ENCODE peak calls at places on chromosomes 11 and 22, in five cellular contexts. One of them, this sample, is unnamed.

GRCh38 chr11:3103076-3103475 is 45.9 kb upstream of the CARS1 start:
- DNase-seq in H1: no peak
- DNase-seq in A549: no peak
- DNase-seq in HepG2: no peak
- DNase-seq in K562: no peak
- DNase-seq in this sample: no peak

GRCh38 chr11:114397349-114397982 is 2.8 kb downstream of the C11orf71 start:
- DNase-seq in H1: no peak
- DNase-seq in K562: no peak
- DNase-seq in A549: no peak
- DNase-seq in HepG2: no peak
- DNase-seq in this sample: no peak

GRCh38 chr22:50529416-50530279 is at the start of gene TYMP:
- DNase-seq in HepG2: peak
- DNase-seq in K562: no peak
- DNase-seq in A549: peak
- DNase-seq in H1: peak
- DNase-seq in this sample: no peak

GRCh38 chr22:25781801-25782200 is 39.8 kb downstream of the MYO18B start:
- DNase-seq in A549: no peak
- DNase-seq in H1: no peak
- DNase-seq in K562: no peak
- DNase-seq in HepG2: no peak
- DNase-seq in this sample: no peak

GRCh38 chr11:20058749-20059458 is 101.4 kb downstream of the DBX1 start:
- DNase-seq in K562: no peak
- DNase-seq in HepG2: no peak
- DNase-seq in A549: no peak
- DNase-seq in H1: no peak
- DNase-seq in this sample: peak

GRCh38 chr22:39731881-39732555 is 161.5 kb downstream of the CACNA1I start:
- DNase-seq in H1: peak
- DNase-seq in K562: no peak
- DNase-seq in A549: no peak
- DNase-seq in HepG2: no peak
- DNase-seq in this sample: no peak

GRCh38 chr11:75063732-75064314 is 32.9 kb downstream of the OR2AT4 start:
- DNase-seq in K562: no peak
- DNase-seq in HepG2: no peak
- DNase-seq in A549: no peak
- DNase-seq in H1: no peak
- DNase-seq in this sample: peak

GRCh38 chr11:84552791-84553190 is 1074.4 kb downstream of the DLG2 start:
- DNase-seq in H1: no peak
- DNase-seq in HepG2: no peak
- DNase-seq in A549: no peak
- DNase-seq in K562: no peak
- DNase-seq in this sample: no peak

GRCh38 chr22:32331918-32332725 is 25.5 kb upstream of the RFPL3 start:
- DNase-seq in H1: peak
- DNase-seq in A549: no peak
- DNase-seq in K562: no peak
- DNase-seq in HepG2: no peak
- DNase-seq in this sample: no peak

GRCh38 chr22:23845661-23846469 is 7.1 kb upstream of the DERL3 start:
- DNase-seq in HepG2: no peak
- DNase-seq in A549: no peak
- DNase-seq in H1: no peak
- DNase-seq in K562: no peak
- DNase-seq in this sample: no peak

GRCh38 chr11:84564180-84564866 is 1062.8 kb downstream of the DLG2 start:
- DNase-seq in HepG2: peak
- DNase-seq in K562: peak
- DNase-seq in A549: peak
- DNase-seq in H1: no peak
- DNase-seq in this sample: peak

GRCh38 chr11:3155691-3156258 is 9.3 kb downstream of the OSBPL5 start:
- DNase-seq in K562: no peak
- DNase-seq in A549: no peak
- DNase-seq in H1: no peak
- DNase-seq in HepG2: no peak
- DNase-seq in this sample: no peak

GRCh38 chr11:78657968-78658839 is 83.5 kb upstream of the NARS2 start:
- DNase-seq in K562: no peak
- DNase-seq in H1: peak
- DNase-seq in A549: no peak
- DNase-seq in HepG2: no peak
- DNase-seq in this sample: no peak

GRCh38 chr11:11481371-11481770 is 128.3 kb upstream of the CSNK2A3 start:
- DNase-seq in H1: no peak
- DNase-seq in K562: no peak
- DNase-seq in A549: no peak
- DNase-seq in HepG2: no peak
- DNase-seq in this sample: no peak

GRCh38 chr11:120068114-120068573 is 69.8 kb downstream of the TRIM29 start:
- DNase-seq in H1: peak
- DNase-seq in HepG2: no peak
- DNase-seq in A549: no peak
- DNase-seq in K562: no peak
- DNase-seq in this sample: peak

GRCh38 chr11:69903206-69903605 is 84.0 kb upstream of the FGF3 start:
- DNase-seq in HepG2: no peak
- DNase-seq in H1: no peak
- DNase-seq in A549: no peak
- DNase-seq in K562: no peak
- DNase-seq in this sample: no peak

GRCh38 chr22:41995211-41995610 is 3.4 kb upstream of the WBP2NL start:
- DNase-seq in H1: no peak
- DNase-seq in HepG2: no peak
- DNase-seq in K562: no peak
- DNase-seq in A549: no peak
- DNase-seq in this sample: no peak

GRCh38 chr11:112652786-112653390 is 308.3 kb upstream of the NCAM1 start:
- DNase-seq in H1: no peak
- DNase-seq in K562: no peak
- DNase-seq in A549: no peak
- DNase-seq in HepG2: no peak
- DNase-seq in this sample: peak

GRCh38 chr22:29202231-29203192 is 3.2 kb upstream of the EMID1 start:
- DNase-seq in H1: no peak
- DNase-seq in K562: peak
- DNase-seq in A549: peak
- DNase-seq in HepG2: peak
- DNase-seq in this sample: peak

GRCh38 chr11:75262961-75263852 is 22.6 kb downstream of the TPBGL start:
- DNase-seq in K562: no peak
- DNase-seq in HepG2: no peak
- DNase-seq in H1: no peak
- DNase-seq in A549: no peak
- DNase-seq in this sample: no peak

GRCh38 chr22:49325531-49326395 is 501.9 kb downstream of the BRD1 start:
- DNase-seq in HepG2: no peak
- DNase-seq in A549: no peak
- DNase-seq in H1: peak
- DNase-seq in K562: no peak
- DNase-seq in this sample: no peak

GRCh38 chr22:19817561-19818263 is 37.0 kb downstream of the GNB1L start:
- DNase-seq in A549: no peak
- DNase-seq in H1: peak
- DNase-seq in HepG2: no peak
- DNase-seq in K562: no peak
- DNase-seq in this sample: no peak

GRCh38 chr11:128776434-128777284 is 82.8 kb downstream of the FLI1 start:
- DNase-seq in H1: peak
- DNase-seq in K562: peak
- DNase-seq in HepG2: no peak
- DNase-seq in A549: peak
- DNase-seq in this sample: peak

GRCh38 chr11:66529069-66529468 is 16.8 kb downstream of the ZDHHC24 start:
- DNase-seq in K562: no peak
- DNase-seq in HepG2: no peak
- DNase-seq in H1: no peak
- DNase-seq in A549: no peak
- DNase-seq in this sample: no peak

GRCh38 chr11:79076526-79077115 is 364.2 kb downstream of the TENM4 start:
- DNase-seq in K562: peak
- DNase-seq in A549: peak
- DNase-seq in HepG2: peak
- DNase-seq in H1: no peak
- DNase-seq in this sample: no peak

GRCh38 chr11:46375392-46376101 is 5.9 kb upstream of the MDK start:
- DNase-seq in H1: no peak
- DNase-seq in A549: no peak
- DNase-seq in HepG2: no peak
- DNase-seq in K562: no peak
- DNase-seq in this sample: no peak

GRCh38 chr11:31959711-31960110 is 131.2 kb upstream of the RCN1 start:
- DNase-seq in K562: no peak
- DNase-seq in HepG2: no peak
- DNase-seq in A549: no peak
- DNase-seq in H1: no peak
- DNase-seq in this sample: peak

GRCh38 chr22:50030315-50031188 is 18.0 kb upstream of the IL17REL start:
- DNase-seq in HepG2: peak
- DNase-seq in K562: peak
- DNase-seq in A549: peak
- DNase-seq in H1: peak
- DNase-seq in this sample: peak

GRCh38 chr22:20238567-20239062 is 29.5 kb downstream of the RTN4R start:
- DNase-seq in A549: peak
- DNase-seq in H1: peak
- DNase-seq in K562: peak
- DNase-seq in HepG2: peak
- DNase-seq in this sample: no peak

GRCh38 chr11:30960387-30960992 is 374.3 kb upstream of the MPPED2 start:
- DNase-seq in K562: no peak
- DNase-seq in HepG2: peak
- DNase-seq in A549: peak
- DNase-seq in H1: no peak
- DNase-seq in this sample: peak

GRCh38 chr11:121389651-121390050 is 62.5 kb upstream of the SORL1 start:
- DNase-seq in A549: no peak
- DNase-seq in H1: no peak
- DNase-seq in K562: no peak
- DNase-seq in HepG2: no peak
- DNase-seq in this sample: no peak

GRCh38 chr11:8287297-8288070 is 23.8 kb upstream of the LMO1 start:
- DNase-seq in A549: no peak
- DNase-seq in H1: peak
- DNase-seq in HepG2: no peak
- DNase-seq in K562: no peak
- DNase-seq in this sample: no peak

GRCh38 chr11:102920118-102920684 is 35.3 kb downstream of the MMP13 start:
- DNase-seq in H1: no peak
- DNase-seq in K562: no peak
- DNase-seq in HepG2: no peak
- DNase-seq in A549: no peak
- DNase-seq in this sample: no peak

DNA sequence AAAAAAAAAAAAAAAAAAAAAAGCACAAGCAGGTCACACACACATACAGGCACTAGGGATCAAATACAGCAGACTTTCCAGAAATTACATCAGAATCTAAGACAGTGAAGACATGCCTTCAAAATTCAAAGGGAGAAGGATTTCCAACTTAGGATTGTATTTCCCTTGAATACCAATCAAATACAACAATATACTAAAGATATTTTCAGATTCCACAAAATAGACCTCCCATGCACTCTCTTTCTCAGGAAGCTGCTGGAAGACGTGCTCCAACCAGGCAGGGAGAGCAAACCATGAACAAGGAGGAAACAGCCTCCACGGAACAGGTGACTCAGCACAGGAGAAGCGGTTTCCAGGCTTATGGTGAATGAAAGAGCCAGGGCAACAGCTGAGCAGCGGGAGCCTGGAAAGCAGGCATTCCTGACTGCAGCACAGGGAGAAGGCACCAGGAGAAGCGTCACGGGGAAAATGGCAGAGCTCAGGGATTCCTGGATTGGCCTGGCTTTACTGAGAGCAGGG is 32.0 kb downstream of the TMEM184B start:
- DNase-seq in K562: peak
- DNase-seq in A549: peak
- DNase-seq in HepG2: no peak
- DNase-seq in H1: peak
- DNase-seq in this sample: peak
- TF ChIP-seq MAFK in K562: peak
- TF ChIP-seq MAFK in A549: peak
- TF ChIP-seq MAFK in HepG2: no peak
- TF ChIP-seq MAFK in H1: peak
- TF ChIP-seq MAFK in this sample: peak

GRCh38 chr11:71458146-71459070 is 5.4 kb downstream of the NADSYN1 start:
- DNase-seq in A549: no peak
- DNase-seq in H1: no peak
- DNase-seq in HepG2: no peak
- DNase-seq in K562: no peak
- DNase-seq in this sample: no peak
- TF ChIP-seq MAFK in A549: no peak
- TF ChIP-seq MAFK in H1: no peak
- TF ChIP-seq MAFK in HepG2: no peak
- TF ChIP-seq MAFK in K562: no peak
- TF ChIP-seq MAFK in this sample: no peak

GRCh38 chr11:62974848-62975522 is 9.8 kb downstream of the SLC22A6 start:
- DNase-seq in K562: peak
- DNase-seq in A549: peak
- DNase-seq in HepG2: peak
- DNase-seq in H1: peak
- DNase-seq in this sample: no peak
- TF ChIP-seq MAFK in K562: no peak
- TF ChIP-seq MAFK in A549: no peak
- TF ChIP-seq MAFK in HepG2: no peak
- TF ChIP-seq MAFK in H1: no peak
- TF ChIP-seq MAFK in this sample: no peak

DNA sequence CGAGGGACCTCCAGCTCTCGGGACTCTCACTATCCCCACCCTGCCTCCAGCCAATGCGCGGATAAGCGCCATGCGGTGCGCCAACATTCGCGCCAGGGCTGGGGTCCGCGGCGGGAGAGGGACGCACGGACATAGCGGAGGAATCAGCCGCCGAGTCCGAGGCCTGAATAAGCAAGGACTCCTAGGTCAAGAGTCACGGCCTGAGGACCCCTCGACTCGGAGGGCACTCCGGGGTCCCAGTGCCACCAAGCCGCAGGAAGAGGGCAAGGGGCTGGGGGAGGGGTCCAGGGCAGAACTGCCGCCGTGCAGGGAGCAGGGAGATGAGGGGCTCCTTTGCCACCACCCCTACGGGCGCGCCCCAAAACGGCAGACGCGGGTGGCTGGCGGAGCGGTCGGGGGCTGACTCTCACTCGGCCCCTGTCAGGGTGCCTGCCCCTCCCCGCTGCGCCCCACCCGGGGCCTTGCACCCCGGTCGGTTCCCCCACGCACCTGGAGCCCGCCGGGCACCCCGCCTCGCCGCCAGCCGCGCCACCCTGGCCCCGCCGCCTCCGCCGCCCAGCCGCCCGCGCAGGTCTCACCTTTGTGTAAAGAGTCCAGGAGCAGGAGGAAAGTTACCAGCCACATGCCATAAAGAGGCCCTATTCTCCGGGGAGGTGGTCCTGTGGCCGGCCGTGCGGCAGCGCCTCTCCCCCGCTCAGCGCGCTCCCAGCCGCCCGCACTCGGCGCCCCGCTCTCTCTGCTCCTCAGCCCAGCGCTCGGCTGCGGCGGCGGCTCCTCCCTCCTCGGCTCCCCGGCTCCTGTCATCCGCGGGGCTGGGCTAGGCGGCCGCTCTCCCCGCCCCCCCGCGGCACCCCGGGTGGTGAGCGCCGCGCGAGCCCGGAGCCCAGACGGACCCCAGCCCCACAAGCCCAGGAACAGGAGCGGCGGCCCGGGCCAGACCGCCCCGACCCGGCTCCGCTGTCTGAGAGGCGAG is at the start of gene DSCAML1:
- DNase-seq in A549: peak
- DNase-seq in HepG2: no peak
- DNase-seq in H1: peak
- DNase-seq in K562: peak
- DNase-seq in this sample: no peak
- TF ChIP-seq MAFK in A549: no peak
- TF ChIP-seq MAFK in HepG2: no peak
- TF ChIP-seq MAFK in H1: no peak
- TF ChIP-seq MAFK in K562: no peak
- TF ChIP-seq MAFK in this sample: no peak

This sample was measured in IMR-90.